ENCODE peak calls at places on chromosome 10, in ten cellular contexts. F is adrenal gland; Z is heart left ventricle; L is HCT116; T is H1; D is tibial artery; Q is CD8-positive, alpha-beta T cell; B is cardiac muscle cell; J is AG04450; R is mammary epithelial cell. E is an unnamed sample.
A peak's percentile ranks its signal among the peaks of the same experiment; 100 is the strongest.

GRCh38 chr10:113111900-113112853 is 162.1 kb downstream of the TCF7L2 start:
- DNase-seq in Z (no peak), F (peak; percentile 38), D (peak; percentile 78), B (peak; percentile 81), Q (no peak), T (no peak), R (peak; percentile 39), L (no peak), J (no peak), E (peak; percentile 26)

GRCh38 chr10:46547331-46547880 is 9.1 kb downstream of the GPRIN2 start:
- DNase-seq in Q (peak; percentile 3), T (peak; percentile 48), Z (peak; percentile 5), D (peak; percentile 18), R (no peak), L (no peak), F (peak; percentile 5), B (no peak), J (no peak), E (no peak)

GRCh38 chr10:97123713-97124112 is 62.0 kb downstream of the SLIT1 start:
- DNase-seq in R (no peak), T (no peak), B (no peak), Q (no peak), J (no peak), L (no peak), D (no peak), Z (no peak), F (no peak), E (no peak)

GRCh38 chr10:5534880-5535856 is 10.4 kb downstream of the CALML3 start:
- DNase-seq in Q (no peak), F (no peak), Z (no peak), T (no peak), B (peak; percentile 92), R (peak; percentile 63), L (no peak), D (peak; percentile 25), J (peak; percentile 49), E (no peak)

GRCh38 chr10:95728535-95728934 is 27.4 kb upstream of the ENTPD1 start:
- DNase-seq in J (no peak), T (no peak), D (no peak), L (no peak), R (peak; percentile 6), F (no peak), Z (no peak), Q (no peak), B (peak; percentile 58), E (no peak)

GRCh38 chr10:89414879-89415821 is 782 bp downstream of the IFIT5 start:
- DNase-seq in D (peak; percentile 55), B (peak; percentile 35), F (peak; percentile 53), Z (peak; percentile 57), R (peak; percentile 52), T (peak; percentile 81), J (no peak), L (no peak), Q (peak; percentile 47), E (peak; percentile 49)

GRCh38 chr10:788796-789748 is 99.6 kb upstream of the DIP2C start:
- DNase-seq in J (peak; percentile 20), Z (peak; percentile 79), D (peak; percentile 66), L (peak; percentile 18), B (no peak), T (peak; percentile 89), F (peak; percentile 86), R (peak; percentile 56), Q (no peak), E (peak; percentile 75)

GRCh38 chr10:119326167-119326566 is 118.8 kb downstream of the GRK5 start:
- DNase-seq in R (no peak), T (no peak), J (no peak), B (no peak), D (no peak), Z (no peak), L (no peak), Q (no peak), F (no peak), E (no peak)

GRCh38 chr10:123139165-123139520 is 3.4 kb downstream of the HMX3 start:
- DNase-seq in D (no peak), L (no peak), J (no peak), F (no peak), Q (no peak), R (no peak), Z (no peak), T (no peak), B (no peak), E (no peak)

GRCh38 chr10:105150486-105150885 is 509.4 kb downstream of the SORCS3 start:
- DNase-seq in Z (no peak), Q (no peak), B (no peak), D (no peak), R (no peak), J (no peak), T (no peak), L (no peak), F (no peak), E (no peak)

GRCh38 chr10:68303849-68304412 is 27.9 kb upstream of the HNRNPH3 start:
- DNase-seq in Q (no peak), J (no peak), R (no peak), L (no peak), B (no peak), T (no peak), F (peak; percentile 25), D (no peak), Z (no peak), E (no peak)

GRCh38 chr10:68301301-68301700 is 30.6 kb upstream of the HNRNPH3 start:
- DNase-seq in L (no peak), Q (no peak), T (no peak), F (no peak), J (no peak), R (no peak), Z (no peak), B (no peak), D (no peak), E (no peak)

GRCh38 chr10:68301790-68302502 is 29.9 kb upstream of the HNRNPH3 start:
- DNase-seq in B (peak; percentile 70), T (no peak), Q (no peak), R (peak; percentile 30), D (no peak), L (peak; percentile 49), F (no peak), Z (no peak), J (peak; percentile 34), E (peak; percentile 62)

GRCh38 chr10:68302503-68302823 is 29.4 kb upstream of the HNRNPH3 start:
- DNase-seq in J (no peak), Z (no peak), Q (no peak), R (no peak), T (no peak), F (no peak), B (no peak), D (no peak), L (no peak), E (no peak)

GRCh38 chr10:68302871-68303270 is 29.0 kb upstream of the HNRNPH3 start:
- DNase-seq in T (no peak), L (no peak), D (no peak), J (no peak), Q (no peak), B (no peak), F (no peak), R (no peak), Z (no peak), E (no peak)
- H3K27ac ChIP-seq in T (no peak overlapping the region), L (no peak overlapping the region), D (no peak overlapping the region), J (no peak overlapping the region), Q (no peak overlapping the region), B (no peak overlapping the region), F (no peak overlapping the region), R (no peak overlapping the region), Z (no peak overlapping the region), E (no peak overlapping the region)

DNA sequence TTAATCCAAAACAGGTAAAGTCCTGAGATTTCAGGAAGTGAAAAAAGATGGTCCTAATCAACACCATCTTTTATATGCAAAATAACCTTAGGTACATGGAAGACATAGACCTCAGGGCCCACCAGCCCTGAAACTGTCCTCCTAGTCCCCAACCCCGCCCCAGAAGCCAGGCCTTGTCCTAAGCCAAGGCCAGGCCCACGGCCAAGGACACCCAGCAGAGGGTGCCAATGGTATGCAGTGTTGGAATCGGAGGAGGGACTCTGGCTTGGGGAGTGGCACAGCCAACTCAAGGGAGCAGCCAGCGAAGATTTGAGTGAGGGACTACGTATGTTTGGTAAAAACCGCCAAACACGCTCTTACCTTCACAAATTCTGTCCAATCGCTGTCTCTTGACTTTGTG is 96.7 kb downstream of the ZRANB1 start:
- DNase-seq in B (no peak), J (no peak), Q (no peak), Z (no peak), L (peak; percentile 74), F (peak; percentile 50), T (no peak), R (no peak), D (peak; percentile 61), E (no peak)
- TF ChIP-seq CTCF in B (peak; percentile 18), J (peak; percentile 6), Q (no peak), Z (peak; percentile 24), L (no peak), F (no peak), T (peak; percentile 36), R (peak; percentile 43), D (no peak), E (no peak)

DNA sequence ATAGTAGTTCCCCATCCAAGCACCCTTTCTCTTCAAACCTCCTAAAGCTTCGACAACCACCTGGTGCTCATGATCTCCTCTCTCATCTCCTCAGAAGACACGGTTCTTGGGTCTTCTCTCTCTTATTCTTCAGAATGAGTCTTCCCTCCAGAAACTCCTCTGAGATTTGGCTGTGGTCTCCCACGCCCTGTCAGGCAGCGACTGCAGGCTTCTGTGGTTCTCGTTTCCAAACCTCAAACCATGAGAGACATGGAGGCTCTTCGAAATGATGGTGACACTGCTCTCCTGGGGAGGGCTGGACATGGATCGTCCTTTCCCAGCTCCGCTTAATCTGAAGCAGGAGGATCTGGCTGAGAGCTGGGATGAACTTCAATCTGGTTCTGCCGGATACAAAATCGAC is 78.6 kb upstream of the PITRM1 start:
- DNase-seq in D (no peak), J (no peak), B (no peak), T (no peak), R (no peak), Z (no peak), Q (no peak), F (no peak), L (no peak), E (no peak)
- H3K27ac ChIP-seq in D (no peak overlapping the region), J (no peak overlapping the region), B (no peak overlapping the region), T (no peak overlapping the region), R (no peak overlapping the region), Z (no peak overlapping the region), Q (no peak overlapping the region), F (no peak overlapping the region), L (no peak overlapping the region), E (no peak overlapping the region)

GRCh38 chr10:58641708-58642107 is 129.0 kb downstream of the BICC1 start:
- DNase-seq in R (peak; percentile 75), J (no peak), Z (no peak), F (no peak), T (no peak), B (peak; percentile 73), D (no peak), L (no peak), Q (no peak), E (no peak)

GRCh38 chr10:58643029-58643428 is 130.4 kb downstream of the BICC1 start:
- DNase-seq in L (no peak), F (no peak), D (no peak), Q (no peak), R (no peak), T (no peak), J (no peak), B (no peak), Z (no peak), E (no peak)

GRCh38 chr10:58638406-58638805 is 125.7 kb downstream of the BICC1 start:
- DNase-seq in J (no peak), F (no peak), R (no peak), D (no peak), Q (no peak), Z (no peak), B (peak; percentile 50), T (no peak), L (no peak), E (no peak)

GRCh38 chr10:58642283-58642682 is 129.6 kb downstream of the BICC1 start:
- DNase-seq in Q (no peak), B (peak; percentile 54), L (no peak), Z (no peak), R (no peak), T (no peak), D (no peak), F (no peak), J (no peak), E (no peak)

GRCh38 chr10:58641095-58641531 is 128.4 kb downstream of the BICC1 start:
- DNase-seq in F (no peak), Q (no peak), Z (no peak), J (peak; percentile 87), B (peak; percentile 95), R (peak; percentile 95), T (no peak), L (peak; percentile 18), D (no peak), E (peak; percentile 28)
- TF ChIP-seq CTCF in F (no peak), Q (no peak), Z (no peak), J (peak; percentile 39), B (peak; percentile 42), R (peak; percentile 46), T (no peak), L (peak; percentile 29), D (no peak), E (peak; percentile 47)

E was measured in RWPE1.